ENCODE peak calls at places on chromosomes 1 and 21, in five cellular contexts. B is activated CD4-positive, alpha-beta T cell treated with anti-CD3 and anti-CD28 coated beads for 24 hours; T is CD4-positive, alpha-beta T cell; M is activated effector memory CD4-positive, alpha-beta T cell treated with anti-CD3 and anti-CD28 coated beads, Interleukin-2, amount 50 U/mL, for 16 hours; E is stimulated activated CD4-positive, alpha-beta T cell treated with anti-CD3 and anti-CD28 coated beads, TNF-alpha, amount 100 ng/mL, for 1 hour. N is an unnamed sample.

GRCh38 chr1:2967881-2968280 is 53.4 kb upstream of the ACTRT2 start:
- DNase-seq in B (no peak), T (no peak), M (peak), E (no peak), N (no peak)

GRCh38 chr1:245091818-245092637 is 62.8 kb upstream of the KIF26B start:
- DNase-seq in B (no peak), T (no peak), M (no peak), E (no peak), N (peak)

GRCh38 chr1:29488086-29488793 is 251.9 kb downstream of the PTPRU start:
- DNase-seq in B (no peak), T (no peak), M (no peak), E (no peak), N (no peak)

GRCh38 chr1:46179138-46180081 is 3.1 kb upstream of the P3R3URF start:
- DNase-seq in B (peak), T (peak), M (peak), E (peak), N (peak)

GRCh38 chr1:228004887-228005462 is 1.8 kb upstream of the WNT3A start:
- DNase-seq in B (no peak), T (no peak), M (no peak), E (no peak), N (no peak)

GRCh38 chr1:177586429-177586828 is 383.4 kb downstream of the SEC16B start:
- DNase-seq in B (no peak), T (no peak), M (no peak), E (no peak), N (no peak)

GRCh38 chr1:160855181-160855981 is 7.3 kb downstream of the CD244 start:
- DNase-seq in B (no peak), T (no peak), M (no peak), E (no peak), N (no peak)

GRCh38 chr1:91611498-91611917 is 110.9 kb downstream of the CDC7 start:
- DNase-seq in B (no peak), T (no peak), M (no peak), E (no peak), N (no peak)

GRCh38 chr1:113904674-113905434 is at the start of the genes AP4B1 and DCLRE1B:
- DNase-seq in B (peak), T (peak), M (peak), E (peak), N (peak)

GRCh38 chr1:186735463-186735862 is 55.2 kb upstream of the PTGS2 start:
- DNase-seq in B (no peak), T (no peak), M (no peak), E (no peak), N (no peak)

GRCh38 chr1:159960721-159961381 is 6.8 kb upstream of the SLAMF9 start:
- DNase-seq in B (no peak), T (no peak), M (no peak), E (no peak), N (no peak)

GRCh38 chr1:228216371-228217320 is 8.8 kb downstream of the OBSCN start:
- DNase-seq in B (no peak), T (no peak), M (no peak), E (no peak), N (no peak)

GRCh38 chr1:15525043-15525958 is 1.3 kb upstream of the CASP9 start:
- DNase-seq in B (no peak), T (no peak), M (peak), E (no peak), N (no peak)

GRCh38 chr21:17492415-17493168 is 20.3 kb upstream of the CXADR start:
- DNase-seq in B (no peak), T (no peak), M (no peak), E (no peak), N (no peak)

GRCh38 chr21:33217168-33217567 is 12.6 kb upstream of the IFNAR2 start:
- DNase-seq in B (no peak), T (no peak), M (no peak), E (no peak), N (no peak)

GRCh38 chr1:180250883-180251509 is 20.9 kb downstream of the LHX4 start:
- DNase-seq in B (no peak), T (no peak), M (no peak), E (no peak), N (no peak)

GRCh38 chr1:9784508-9785133 is 39.1 kb downstream of the CLSTN1 start:
- DNase-seq in B (peak), T (peak), M (peak), E (peak), N (peak)

GRCh38 chr1:43856188-43856587 is 77.4 kb upstream of the ARTN start:
- DNase-seq in B (no peak), T (no peak), M (no peak), E (no peak), N (no peak)

GRCh38 chr1:70427976-70428375 is 16.9 kb downstream of the CTH start:
- DNase-seq in B (no peak), T (no peak), M (no peak), E (no peak), N (no peak)

GRCh38 chr1:109523706-109524105 is 14.2 kb upstream of the AMIGO1 start:
- DNase-seq in B (no peak), T (no peak), M (no peak), E (no peak), N (no peak)

GRCh38 chr1:43822040-43822439 is 111.6 kb upstream of the ARTN start:
- DNase-seq in B (no peak), T (no peak), M (no peak), E (no peak), N (peak)

GRCh38 chr1:30405081-30405480 is 318.3 kb downstream of the MATN1 start:
- DNase-seq in B (no peak), T (no peak), M (peak), E (no peak), N (no peak)

GRCh38 chr1:39569034-39569433 is 7.6 kb downstream of the PABPC4 start:
- DNase-seq in B (no peak), T (no peak), M (no peak), E (no peak), N (no peak)

GRCh38 chr1:42926870-42927242 is 31.8 kb downstream of the SLC2A1 start:
- DNase-seq in B (no peak), T (no peak), M (no peak), E (no peak), N (no peak)

GRCh38 chr21:41823166-41823565 is 56.0 kb downstream of the PRDM15 start:
- DNase-seq in B (no peak), T (no peak), M (no peak), E (no peak), N (no peak)

GRCh38 chr21:45080639-45081414 is 6.4 kb downstream of the ADARB1 start:
- DNase-seq in B (no peak), T (peak), M (peak), E (no peak), N (no peak)

GRCh38 chr1:116825400-116825734 is 71.1 kb downstream of the CD2 start:
- DNase-seq in B (no peak), T (no peak), M (no peak), E (no peak), N (no peak)

GRCh38 chr21:17590443-17590842 is 22.3 kb downstream of the BTG3 start:
- DNase-seq in B (no peak), T (no peak), M (no peak), E (no peak), N (no peak)

GRCh38 chr1:211724711-211725196 is 49.3 kb upstream of the NEK2 start:
- DNase-seq in B (no peak), T (no peak), M (no peak), E (no peak), N (no peak)

GRCh38 chr1:155131285-155131684 is 3.6 kb downstream of the EFNA1 start:
- DNase-seq in B (no peak), T (no peak), M (no peak), E (no peak), N (no peak)

GRCh38 chr1:248862695-248863010 is 3.8 kb upstream of the ZNF692 start:
- DNase-seq in B (no peak), T (no peak), M (no peak), E (no peak), N (no peak)

GRCh38 chr1:22207605-22208264 is 64.8 kb upstream of the WNT4 start:
- DNase-seq in B (no peak), T (no peak), M (no peak), E (no peak), N (no peak)

N was measured in Panc1.